ENCODE peak calls at places on chromosomes 3 and 15, in five cellular contexts. M is transverse colon, Q is right lobe of liver, H is left lung, R is heart right ventricle. D is an unnamed sample. For H3K4me1, the result is how much of the 10 kb centered on the place peaks cover.

GRCh38 chr3:107206141-107206540 is 171.1 kb upstream of the CCDC54 start:
- DNase-seq in M (no peak), R (peak), H (no peak), Q (no peak), D (no peak)

GRCh38 chr15:97521894-97522293 is 438.6 kb upstream of the ARRDC4 start:
- DNase-seq in M (no peak), Q (no peak), R (peak), H (no peak), D (no peak)

GRCh38 chr3:52405066-52405465 is 39.8 kb downstream of the SEMA3G start:
- DNase-seq in M (no peak), R (no peak), H (no peak), Q (peak), D (no peak)

GRCh38 chr3:52469001-52469400 is 13.6 kb downstream of the NISCH start:
- DNase-seq in Q (no peak), R (no peak), H (no peak), M (no peak), D (no peak)

GRCh38 chr3:44890258-44890657 is 15.8 kb downstream of the TGM4 start:
- DNase-seq in H (no peak), R (no peak), M (no peak), Q (no peak), D (no peak)

GRCh38 chr15:48427960-48428547 is 96.8 kb downstream of the DUT start:
- DNase-seq in M (no peak), Q (no peak), H (no peak), R (no peak), D (no peak)

GRCh38 chr3:172449468-172450149 is 1.4 kb upstream of the GHSR start:
- DNase-seq in R (peak), H (peak), M (no peak), Q (peak), D (no peak)

GRCh38 chr15:52257734-52258062 is 37.9 kb downstream of the MYO5C start:
- DNase-seq in H (no peak), M (no peak), R (no peak), Q (no peak), D (no peak)

GRCh38 chr3:102124301-102125158 is 275.2 kb downstream of the NFKBIZ start:
- DNase-seq in R (no peak), M (no peak), Q (no peak), H (no peak), D (no peak)

GRCh38 chr3:10520118-10520517 is 14.7 kb upstream of the ATP2B2 start:
- DNase-seq in H (no peak), Q (no peak), M (no peak), R (no peak), D (peak)

GRCh38 chr3:15629860-15630597 is 28.5 kb downstream of the BTD start:
- DNase-seq in Q (no peak), M (peak), H (peak), R (peak), D (no peak)

GRCh38 chr3:191412764-191413163 is 48.2 kb upstream of the PYDC2 start:
- DNase-seq in M (no peak), Q (no peak), H (no peak), R (no peak), D (no peak)

GRCh38 chr15:99454941-99455795 is 110.6 kb upstream of the MEF2A start:
- DNase-seq in Q (peak), R (peak), H (peak), M (peak), D (peak)

GRCh38 chr15:99863527-99864198 is 130.4 kb upstream of the LYSMD4 start:
- DNase-seq in Q (no peak), H (no peak), R (no peak), M (no peak), D (no peak)

GRCh38 chr3:181710581-181711255 is 1.0 kb upstream of the SOX2 start:
- DNase-seq in M (no peak), Q (no peak), R (no peak), H (no peak), D (no peak)

GRCh38 chr3:189355481-189356201 is 183.9 kb downstream of the TPRG1 start:
- DNase-seq in H (no peak), Q (no peak), M (peak), R (no peak), D (peak)

GRCh38 chr3:87595798-87596197 is 319.4 kb upstream of the POU1F1 start:
- DNase-seq in R (no peak), M (peak), H (no peak), Q (no peak), D (no peak)

GRCh38 chr3:194023501-194024280 is 112.3 kb upstream of the HES1 start:
- DNase-seq in Q (no peak), M (no peak), H (no peak), R (no peak), D (no peak)

GRCh38 chr3:195715583-195716266 is 5.1 kb upstream of the MUC20 start:
- DNase-seq in M (peak), R (no peak), Q (peak), H (no peak), D (peak)

GRCh38 chr3:99938270-99938955 is 120.8 kb downstream of the CMSS1 start:
- DNase-seq in R (no peak), Q (no peak), H (no peak), M (no peak), D (no peak)

GRCh38 chr3:140568842-140569520 is 108.9 kb upstream of the TRIM42 start:
- DNase-seq in Q (peak), R (peak), H (no peak), M (no peak), D (no peak)

GRCh38 chr15:81011593-81011992 is 10.9 kb downstream of the TLNRD1 start:
- DNase-seq in Q (no peak), H (no peak), R (no peak), M (no peak), D (no peak)

GRCh38 chr3:10359761-10360161 is 38.8 kb upstream of the SEC13 start:
- DNase-seq in Q (no peak), R (no peak), M (no peak), H (no peak), D (peak)

GRCh38 chr3:183244981-183245476 is 8.0 kb upstream of the B3GNT5 start:
- DNase-seq in H (no peak), Q (no peak), M (no peak), R (no peak), D (peak)

GRCh38 chr3:859135-859534 is 233.7 kb upstream of the CNTN6 start:
- DNase-seq in Q (no peak), H (no peak), R (no peak), M (no peak), D (peak)

GRCh38 chr3:13282986-13283876 is 136.9 kb downstream of the NUP210 start:
- DNase-seq in H (peak), Q (no peak), R (no peak), M (no peak), D (no peak)

GRCh38 chr3:24829011-24829581 is 334.4 kb upstream of the THRB start:
- DNase-seq in H (peak), Q (peak), M (peak), R (no peak), D (peak)

GRCh38 chr3:107753494-107753893 is 230.7 kb downstream of the BBX start:
- DNase-seq in Q (no peak), M (peak), H (no peak), R (no peak), D (peak)

GRCh38 chr3:111128884-111129283 is 57.3 kb downstream of the NECTIN3 start:
- DNase-seq in H (no peak), M (no peak), R (no peak), Q (no peak), D (no peak)

GRCh38 chr3:39272191-39272590 is 7.6 kb downstream of the CX3CR1 start:
- DNase-seq in Q (no peak), H (no peak), R (no peak), M (no peak), D (no peak)

GRCh38 chr3:65669163-65669875 is 369.4 kb downstream of the MAGI1 start:
- DNase-seq in H (no peak), Q (no peak), R (no peak), M (no peak), D (no peak)

GRCh38 chr3:114235431-114235830 is 1.9 kb downstream of the ZNF80 start:
- DNase-seq in R (no peak), H (no peak), Q (no peak), M (no peak), D (no peak)
- H3K4me1 ChIP-seq in R (under half), H (under half), Q (under half), M (under half), D (under half)

GRCh38 chr15:74725845-74726773 is 781 bp upstream of the CYP1A1 start:
- DNase-seq in H (no peak), Q (peak), R (peak), M (peak), D (peak)
- TF ChIP-seq CTCF in H (no peak), Q (no peak), R (no peak), M (no peak), D (no peak)

DNA sequence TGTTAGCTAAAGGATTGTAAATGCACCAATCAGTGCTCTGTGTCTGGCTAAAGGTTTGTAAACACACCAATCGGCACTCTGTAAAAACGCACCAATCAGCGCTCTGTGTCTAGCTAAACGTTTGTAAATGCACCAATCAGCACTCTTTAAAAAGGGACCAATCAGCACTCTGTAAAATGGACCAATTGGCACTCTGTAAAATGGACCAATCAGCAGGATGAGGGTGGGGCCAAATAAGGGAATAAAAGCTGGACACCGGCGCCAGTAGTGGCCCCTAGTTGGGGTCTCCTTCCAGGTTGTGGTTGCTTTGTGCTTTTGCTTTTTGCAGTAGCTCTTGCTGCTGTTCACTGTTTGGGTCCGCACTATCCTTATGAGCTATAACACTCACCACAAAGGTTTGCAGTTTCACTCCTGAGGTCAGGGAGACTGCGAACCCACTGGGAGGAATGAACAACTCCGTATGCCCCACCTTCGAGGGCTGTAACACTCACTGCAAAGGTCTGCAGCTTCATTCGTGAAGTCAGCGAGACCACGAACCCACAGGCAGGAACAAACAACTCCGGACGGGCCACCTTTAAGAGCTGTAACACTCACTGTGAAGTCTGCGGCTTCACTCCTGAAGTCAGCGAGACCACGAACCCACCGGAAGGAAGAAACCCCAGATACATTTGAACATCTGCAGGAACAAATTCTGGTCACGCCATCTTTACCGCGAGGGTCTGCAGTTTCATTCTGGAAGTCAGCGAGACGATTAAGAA is 1.1 kb upstream of the SUCLG2 start:
- DNase-seq in H (peak), Q (peak), R (no peak), M (peak), D (peak)
- H3K4me1 ChIP-seq in H (under half), Q (under half), R (under half), M (under half), D (under half)

GRCh38 chr15:69046781-69047180 is 32.3 kb downstream of the NOX5 start:
- DNase-seq in H (no peak), R (no peak), M (no peak), Q (no peak), D (no peak)

GRCh38 chr15:69042531-69042930 is 28.0 kb downstream of the NOX5 start:
- DNase-seq in M (no peak), H (no peak), R (no peak), Q (no peak), D (no peak)

GRCh38 chr15:69049976-69050375 is 35.5 kb downstream of the NOX5 start:
- DNase-seq in R (no peak), M (no peak), Q (no peak), H (no peak), D (no peak)

GRCh38 chr15:69044899-69045298 is 30.4 kb downstream of the NOX5 start:
- DNase-seq in H (no peak), M (no peak), R (no peak), Q (no peak), D (no peak)

DNA sequence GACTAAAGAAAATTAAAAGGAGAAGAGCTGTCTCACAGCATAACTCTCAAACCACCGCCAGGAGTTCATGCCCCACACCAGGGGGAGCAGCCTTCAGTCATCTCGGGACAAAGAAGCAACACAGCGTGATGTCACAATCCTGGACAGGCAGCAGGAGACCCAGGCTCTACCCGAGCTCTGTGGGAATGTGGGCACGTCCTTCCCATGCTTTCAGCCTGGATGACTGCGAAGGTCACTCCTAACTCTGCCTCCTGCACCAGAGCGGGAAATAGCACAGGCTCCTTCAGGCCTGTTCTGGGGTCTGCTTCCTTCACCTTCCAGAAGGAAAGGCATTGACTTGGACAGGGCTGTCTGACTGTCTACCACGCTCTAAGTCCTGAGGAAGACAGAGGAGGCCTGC is 31.3 kb downstream of the NOX5 start:
- DNase-seq in Q (no peak), H (no peak), M (no peak), R (no peak), D (no peak)
- TF ChIP-seq CTCF in Q (no peak), H (no peak), M (no peak), R (no peak), D (no peak)

GRCh38 chr3:79003994-79004393 is 763.8 kb downstream of the ROBO1 start:
- DNase-seq in Q (no peak), R (no peak), M (no peak), H (no peak), D (no peak)

GRCh38 chr3:79002465-79003372 is 765.1 kb downstream of the ROBO1 start:
- DNase-seq in Q (no peak), M (no peak), R (no peak), H (no peak), D (no peak)

GRCh38 chr3:79005084-79005483 is 762.7 kb downstream of the ROBO1 start:
- DNase-seq in R (no peak), Q (no peak), H (no peak), M (no peak), D (no peak)

GRCh38 chr3:78999139-78999538 is 768.7 kb downstream of the ROBO1 start:
- DNase-seq in R (no peak), M (no peak), Q (no peak), H (no peak), D (no peak)

GRCh38 chr3:79001255-79001654 is 766.5 kb downstream of the ROBO1 start:
- DNase-seq in M (no peak), R (no peak), H (no peak), Q (no peak), D (no peak)
- H3K4me1 ChIP-seq in M (under half), R (under half), H (under half), Q (under half), D (under half)